ENCODE peak calls at places on chromosomes 16 and 17, in nine cellular contexts. K, U, E, F, P, J, C, V and X are unnamed samples.

GRCh38 chr16:64346080-64346479 is 775.8 kb downstream of the CDH11 start:
- DNase-seq in K (no peak), U (no peak), E (no peak), F (no peak), P (no peak), J (no peak), C (no peak), V (no peak), X (no peak)

GRCh38 chr16:69922200-69922599 is 28.9 kb upstream of the CLEC18A start:
- DNase-seq in K (no peak), U (no peak), E (no peak), F (no peak), P (no peak), J (no peak), C (no peak), V (no peak), X (no peak)

GRCh38 chr17:72822358-72823023 is 270.0 kb downstream of the SLC39A11 start:
- DNase-seq in K (no peak), U (no peak), E (no peak), F (no peak), P (no peak), J (no peak), C (no peak), V (no peak), X (no peak)

GRCh38 chr17:76529643-76530488 is 7.6 kb downstream of the CYGB start:
- DNase-seq in K (peak), U (no peak), E (peak), F (peak), P (peak), J (no peak), C (peak), V (no peak), X (peak)

GRCh38 chr16:30874244-30874820 is 19.5 kb downstream of the BCL7C start:
- DNase-seq in K (no peak), U (no peak), E (no peak), F (no peak), P (no peak), J (no peak), C (no peak), V (peak), X (no peak)

GRCh38 chr16:21166561-21166961 is 8.1 kb downstream of the LDAF1 start:
- DNase-seq in K (no peak), U (no peak), E (no peak), F (no peak), P (peak), J (no peak), C (no peak), V (no peak), X (no peak)

GRCh38 chr17:80633197-80633596 is 88.6 kb downstream of the RPTOR start:
- DNase-seq in K (no peak), U (no peak), E (no peak), F (no peak), P (no peak), J (no peak), C (no peak), V (no peak), X (no peak)

GRCh38 chr17:50352072-50352692 is 6.3 kb downstream of the XYLT2 start:
- DNase-seq in K (peak), U (no peak), E (no peak), F (peak), P (no peak), J (peak), C (no peak), V (no peak), X (peak)

GRCh38 chr17:33053641-33054040 is 62.0 kb downstream of the SPACA3 start:
- DNase-seq in K (no peak), U (no peak), E (no peak), F (no peak), P (no peak), J (no peak), C (no peak), V (no peak), X (no peak)

GRCh38 chr17:55265434-55266021 is 768 bp downstream of the HLF start:
- DNase-seq in K (peak), U (no peak), E (no peak), F (peak), P (peak), J (peak), C (no peak), V (no peak), X (peak)

GRCh38 chr17:71438631-71439146 is 682.1 kb upstream of the SOX9 start:
- DNase-seq in K (no peak), U (no peak), E (no peak), F (no peak), P (peak), J (no peak), C (no peak), V (no peak), X (no peak)

GRCh38 chr16:1941924-1942809 is 832 bp downstream of the MSRB1 start:
- DNase-seq in K (no peak), U (no peak), E (no peak), F (no peak), P (peak), J (no peak), C (no peak), V (no peak), X (peak)

GRCh38 chr17:64345691-64346376 is 44.8 kb downstream of the PECAM1 start:
- DNase-seq in K (no peak), U (no peak), E (no peak), F (peak), P (no peak), J (peak), C (peak), V (no peak), X (peak)

GRCh38 chr16:53131363-53132071 is 76.7 kb downstream of the CHD9 start:
- DNase-seq in K (peak), U (peak), E (peak), F (peak), P (peak), J (peak), C (peak), V (peak), X (peak)

GRCh38 chr17:32197987-32198386 is 55.7 kb downstream of the RHOT1 start:
- DNase-seq in K (no peak), U (no peak), E (no peak), F (no peak), P (no peak), J (no peak), C (no peak), V (no peak), X (no peak)

GRCh38 chr16:69438465-69438864 is 14.0 kb downstream of the CYB5B start:
- DNase-seq in K (no peak), U (no peak), E (no peak), F (no peak), P (no peak), J (no peak), C (no peak), V (no peak), X (no peak)

GRCh38 chr17:352421-353212 is at the start of gene RPH3AL:
- DNase-seq in K (peak), U (no peak), E (peak), F (peak), P (peak), J (peak), C (peak), V (no peak), X (peak)

GRCh38 chr16:78331749-78332148 is 232.3 kb downstream of the WWOX start:
- DNase-seq in K (no peak), U (no peak), E (no peak), F (no peak), P (no peak), J (no peak), C (no peak), V (no peak), X (no peak)

GRCh38 chr17:1054656-1055055 is 57.7 kb downstream of the TIMM22 start:
- DNase-seq in K (no peak), U (no peak), E (no peak), F (peak), P (no peak), J (no peak), C (no peak), V (peak), X (peak)

GRCh38 chr17:1168537-1169234 is 11.1 kb downstream of the ABR start:
- DNase-seq in K (peak), U (no peak), E (no peak), F (no peak), P (no peak), J (no peak), C (no peak), V (no peak), X (no peak)

GRCh38 chr16:86921289-86921688 is 342.9 kb downstream of the FOXL1 start:
- DNase-seq in K (no peak), U (no peak), E (no peak), F (no peak), P (no peak), J (peak), C (no peak), V (no peak), X (no peak)

GRCh38 chr16:12423151-12423550 is 380.5 kb downstream of the CPPED1 start:
- DNase-seq in K (no peak), U (no peak), E (no peak), F (no peak), P (no peak), J (no peak), C (no peak), V (no peak), X (no peak)

GRCh38 chr17:79979201-79979840 is 56.4 kb downstream of the TBC1D16 start:
- DNase-seq in K (peak), U (no peak), E (no peak), F (peak), P (no peak), J (peak), C (no peak), V (peak), X (no peak)

GRCh38 chr17:4582691-4583090 is 1.6 kb upstream of the SMTNL2 start:
- DNase-seq in K (no peak), U (no peak), E (no peak), F (peak), P (no peak), J (no peak), C (no peak), V (no peak), X (no peak)

GRCh38 chr17:73240561-73240960 is 21.1 kb downstream of the CPSF4L start:
- DNase-seq in K (no peak), U (no peak), E (no peak), F (no peak), P (no peak), J (no peak), C (no peak), V (no peak), X (no peak)

GRCh38 chr17:27319536-27320221 is 25.8 kb downstream of the WSB1 start:
- DNase-seq in K (peak), U (no peak), E (peak), F (peak), P (peak), J (peak), C (peak), V (peak), X (peak)

GRCh38 chr16:49858200-49859129 is 2.6 kb upstream of the ZNF423 start:
- DNase-seq in K (peak), U (no peak), E (no peak), F (peak), P (peak), J (peak), C (peak), V (peak), X (peak)

GRCh38 chr16:77289331-77289809 is 90.2 kb downstream of the SYCE1L start:
- DNase-seq in K (no peak), U (no peak), E (no peak), F (no peak), P (peak), J (no peak), C (no peak), V (no peak), X (no peak)

GRCh38 chr17:48174833-48175232 is 67.3 kb downstream of the SNX11 start:
- DNase-seq in K (no peak), U (no peak), E (no peak), F (no peak), P (no peak), J (no peak), C (no peak), V (no peak), X (no peak)

GRCh38 chr17:17355426-17355825 is 52.3 kb downstream of the NT5M start:
- DNase-seq in K (no peak), U (no peak), E (no peak), F (no peak), P (no peak), J (peak), C (no peak), V (peak), X (peak)

GRCh38 chr17:62109378-62109902 is 44.4 kb upstream of the MED13 start:
- DNase-seq in K (peak), U (no peak), E (no peak), F (no peak), P (peak), J (peak), C (no peak), V (no peak), X (peak)

GRCh38 chr16:24035127-24035842 is 199.5 kb downstream of the PRKCB start:
- DNase-seq in K (no peak), U (no peak), E (no peak), F (no peak), P (no peak), J (no peak), C (no peak), V (no peak), X (no peak)

GRCh38 chr16:2429771-2430663 is 770 bp downstream of the CCNF start:
- DNase-seq in K (no peak), U (no peak), E (no peak), F (no peak), P (peak), J (no peak), C (no peak), V (no peak), X (no peak)